ENCODE peak calls at places on chromosomes 5 and 9, in eight cellular contexts. A is fibroblast of villous mesenchyme; K is body of pancreas; E is activated naive CD4-positive, alpha-beta T cell; W is skeletal muscle cell; O is OCI-LY7; B is ovary; Z is EH. V is an unnamed sample.

GRCh38 chr9:113631093-113631765 is 167.7 kb downstream of the RGS3 start:
- DNase-seq in A (no peak), K (no peak), E (no peak), W (no peak), O (no peak), B (peak), Z (no peak), V (no peak)

GRCh38 chr5:111583761-111584203 is 71.4 kb upstream of the STARD4 start:
- DNase-seq in A (peak), K (no peak), E (no peak), W (no peak), O (no peak), B (no peak), Z (peak), V (no peak)

GRCh38 chr9:42388146-42388690 is 204.8 kb downstream of the SPATA31A6 start:
- DNase-seq in A (no peak), K (no peak), E (no peak), W (no peak), O (no peak), B (no peak), Z (no peak), V (no peak)

GRCh38 chr9:98132806-98133631 is 14.0 kb upstream of the TRIM14 start:
- DNase-seq in A (no peak), K (no peak), E (no peak), W (no peak), O (peak), B (no peak), Z (no peak), V (no peak)

GRCh38 chr5:135332519-135333150 is 66.4 kb downstream of the MACROH2A1 start:
- DNase-seq in A (peak), K (no peak), E (no peak), W (no peak), O (peak), B (no peak), Z (peak), V (no peak)

GRCh38 chr9:130028493-130029222 is 14.3 kb downstream of the FNBP1 start:
- DNase-seq in A (no peak), K (no peak), E (no peak), W (no peak), O (no peak), B (no peak), Z (no peak), V (no peak)

GRCh38 chr9:123953601-123954011 is 23.7 kb upstream of the DENND1A start:
- DNase-seq in A (no peak), K (no peak), E (no peak), W (peak), O (no peak), B (no peak), Z (no peak), V (no peak)

GRCh38 chr5:10550222-10550995 is 13.5 kb upstream of the ANKRD33B start:
- DNase-seq in A (no peak), K (no peak), E (no peak), W (no peak), O (no peak), B (no peak), Z (peak), V (no peak)

GRCh38 chr9:107276966-107277710 is 5.9 kb upstream of the RAD23B start:
- DNase-seq in A (peak), K (no peak), E (no peak), W (peak), O (no peak), B (no peak), Z (peak), V (no peak)

GRCh38 chr5:127094161-127094560 is 20.9 kb upstream of the C5orf63 start:
- DNase-seq in A (no peak), K (no peak), E (no peak), W (no peak), O (no peak), B (no peak), Z (no peak), V (no peak)